ENCODE peak calls at places on chromosomes 3 and 15, in six cellular contexts. Y is ovary, W is fibroblast of lung, J is BJ, B is astrocyte of the spinal cord, P is WERI-Rb-1. F is an unnamed sample.

GRCh38 chr15:92429378-92430066 is 35.8 kb downstream of the ST8SIA2 start:
- DNase-seq in Y (no peak), W (peak; percentile 71), J (no peak), B (peak; percentile 85), P (peak; percentile 67), F (peak; percentile 27)

GRCh38 chr3:155178810-155179424 is 98.8 kb downstream of the MME start:
- DNase-seq in Y (no peak), W (no peak), J (no peak), B (no peak), P (no peak), F (no peak)

GRCh38 chr3:132637590-132637989 is 22.0 kb downstream of the ACAD11 start:
- DNase-seq in Y (no peak), W (peak; percentile 39), J (no peak), B (peak; percentile 25), P (no peak), F (no peak)

GRCh38 chr3:102354818-102355515 is 79.8 kb upstream of the ZPLD1 start:
- DNase-seq in Y (no peak), W (peak; percentile 74), J (no peak), B (peak; percentile 74), P (no peak), F (no peak)

GRCh38 chr3:171173732-171174131 is 147.2 kb upstream of the SLC2A2 start:
- DNase-seq in Y (no peak), W (peak; percentile 23), J (no peak), B (no peak), P (no peak), F (no peak)

GRCh38 chr3:14358426-14359211 is 43.8 kb upstream of the SLC6A6 start:
- DNase-seq in Y (peak; percentile 86), W (peak; percentile 64), J (peak; percentile 69), B (peak; percentile 42), P (no peak), F (peak; percentile 74)

GRCh38 chr3:27596334-27596841 is 112.2 kb upstream of the SLC4A7 start:
- DNase-seq in Y (no peak), W (peak; percentile 38), J (peak; percentile 34), B (peak; percentile 82), P (no peak), F (peak; percentile 61)

GRCh38 chr3:177776656-177777055 is 579.4 kb upstream of the TBL1XR1 start:
- DNase-seq in Y (no peak), W (peak; percentile 70), J (no peak), B (peak; percentile 92), P (no peak), F (no peak)

GRCh38 chr15:64149424-64150235 is 1.9 kb upstream of the SNX22 start:
- DNase-seq in Y (no peak), W (no peak), J (no peak), B (no peak), P (peak; percentile 43), F (no peak)

GRCh38 chr3:115146032-115146417 is 1.1 kb downstream of the ZBTB20 start:
- DNase-seq in Y (no peak), W (peak; percentile 78), J (peak; percentile 36), B (peak; percentile 77), P (peak; percentile 67), F (peak; percentile 32)

GRCh38 chr3:42056840-42057239 is 34.3 kb upstream of the TRAK1 start:
- DNase-seq in Y (no peak), W (no peak), J (no peak), B (no peak), P (no peak), F (no peak)

GRCh38 chr3:126389112-126389791 is 5.5 kb upstream of the CFAP100 start:
- DNase-seq in Y (peak; percentile 92), W (peak; percentile 90), J (peak; percentile 19), B (peak; percentile 78), P (peak; percentile 56), F (peak; percentile 55)

GRCh38 chr3:65439641-65440040 is 599.1 kb downstream of the MAGI1 start:
- DNase-seq in Y (peak; percentile 60), W (peak; percentile 76), J (no peak), B (peak; percentile 64), P (peak; percentile 68), F (peak; percentile 47)

GRCh38 chr3:46889381-46890110 is 12.0 kb downstream of the PTH1R start:
- DNase-seq in Y (no peak), W (no peak), J (no peak), B (no peak), P (peak; percentile 63), F (no peak)

GRCh38 chr3:48465531-48466378 is 19.2 kb downstream of the ATRIP start:
- DNase-seq in Y (peak; percentile 94), W (peak; percentile 100), J (peak; percentile 99), B (peak; percentile 100), P (peak; percentile 98), F (peak; percentile 100)

GRCh38 chr3:71684752-71685151 is 40.5 kb downstream of the EIF4E3 start:
- DNase-seq in Y (peak; percentile 48), W (peak; percentile 88), J (peak; percentile 63), B (peak; percentile 78), P (no peak), F (peak; percentile 82)

GRCh38 chr3:71680588-71680987 is 44.6 kb downstream of the EIF4E3 start:
- DNase-seq in Y (no peak), W (peak; percentile 80), J (peak; percentile 37), B (peak; percentile 54), P (no peak), F (no peak)

GRCh38 chr3:71684046-71684730 is 41.0 kb downstream of the EIF4E3 start:
- DNase-seq in Y (no peak), W (no peak), J (no peak), B (no peak), P (no peak), F (no peak)

GRCh38 chr3:71685686-71686085 is 39.5 kb downstream of the EIF4E3 start:
- DNase-seq in Y (no peak), W (no peak), J (no peak), B (no peak), P (no peak), F (no peak)

GRCh38 chr3:71681224-71681668 is 44.0 kb downstream of the EIF4E3 start:
- DNase-seq in Y (peak; percentile 77), W (peak; percentile 85), J (peak; percentile 26), B (peak; percentile 74), P (peak; percentile 56), F (no peak)
- TF ChIP-seq CTCF in Y (peak; percentile 63), W (peak; percentile 92), J (peak; percentile 83), B (peak; percentile 93), P (peak; percentile 83), F (peak; percentile 84)

DNA sequence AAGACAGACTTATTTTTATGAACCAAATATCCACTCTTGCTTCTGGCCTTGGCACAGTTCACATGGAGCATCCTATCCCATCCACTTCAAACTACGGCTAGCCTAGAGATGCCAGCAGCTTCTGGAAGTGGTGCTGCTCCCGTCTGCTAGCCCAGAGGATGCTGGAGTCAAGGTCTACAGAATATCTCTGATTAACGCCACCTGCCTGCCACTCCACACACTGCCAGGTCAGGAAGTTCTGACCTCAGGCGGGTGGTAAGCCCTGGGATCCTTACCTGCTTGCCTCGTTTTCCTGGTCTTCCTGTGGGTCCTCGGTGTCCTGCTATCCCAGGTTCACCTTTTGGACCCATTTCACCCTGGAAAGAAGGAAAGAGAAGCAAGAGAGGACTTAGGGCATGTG is 42.9 kb downstream of the EAF1 start:
- DNase-seq in Y (no peak), W (no peak), J (no peak), B (no peak), P (no peak), F (no peak)
- TF ChIP-seq CTCF in Y (no peak), W (no peak), J (no peak), B (no peak), P (peak; percentile 16), F (no peak)

DNA sequence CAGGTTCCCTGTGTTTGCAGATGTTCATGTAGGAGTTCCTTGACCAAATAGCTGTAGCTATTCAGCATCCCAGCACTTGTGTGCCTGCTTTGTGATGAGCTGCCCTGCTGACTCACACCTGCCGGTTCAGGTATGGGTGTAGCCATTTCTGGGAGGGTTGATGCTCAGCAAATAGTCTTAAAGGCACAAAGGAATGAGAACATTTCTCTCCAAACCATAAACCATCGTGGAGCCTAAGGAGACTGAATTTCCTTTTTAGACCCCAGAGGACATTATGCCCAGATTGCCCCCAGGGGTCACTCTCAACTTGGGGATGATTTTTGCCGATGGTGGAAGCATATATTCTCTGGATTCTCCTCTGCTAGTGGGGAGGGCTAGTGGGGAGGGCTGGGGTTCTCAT is 80.6 kb downstream of the ADAMTSL3 start:
- DNase-seq in Y (no peak), W (peak; percentile 12), J (no peak), B (no peak), P (peak; percentile 37), F (no peak)
- TF ChIP-seq CTCF in Y (no peak), W (peak; percentile 52), J (no peak), B (no peak), P (peak; percentile 57), F (peak; percentile 52)

GRCh38 chr15:55168350-55168974 is 28.3 kb downstream of the RSL24D1 start:
- DNase-seq in Y (peak; percentile 56), W (peak; percentile 71), J (no peak), B (peak; percentile 52), P (peak; percentile 82), F (peak; percentile 18)
- TF ChIP-seq CTCF in Y (no peak), W (peak; percentile 93), J (peak; percentile 85), B (peak; percentile 92), P (peak; percentile 79), F (peak; percentile 85)

GRCh38 chr15:65286704-65287514 is at the start of gene PARP16:
- DNase-seq in Y (peak; percentile 95), W (peak; percentile 74), J (no peak), B (peak; percentile 76), P (peak; percentile 97), F (no peak)
- TF ChIP-seq CTCF in Y (peak; percentile 60), W (peak; percentile 22), J (peak; percentile 21), B (peak; percentile 33), P (peak; percentile 34), F (peak; percentile 25)

DNA sequence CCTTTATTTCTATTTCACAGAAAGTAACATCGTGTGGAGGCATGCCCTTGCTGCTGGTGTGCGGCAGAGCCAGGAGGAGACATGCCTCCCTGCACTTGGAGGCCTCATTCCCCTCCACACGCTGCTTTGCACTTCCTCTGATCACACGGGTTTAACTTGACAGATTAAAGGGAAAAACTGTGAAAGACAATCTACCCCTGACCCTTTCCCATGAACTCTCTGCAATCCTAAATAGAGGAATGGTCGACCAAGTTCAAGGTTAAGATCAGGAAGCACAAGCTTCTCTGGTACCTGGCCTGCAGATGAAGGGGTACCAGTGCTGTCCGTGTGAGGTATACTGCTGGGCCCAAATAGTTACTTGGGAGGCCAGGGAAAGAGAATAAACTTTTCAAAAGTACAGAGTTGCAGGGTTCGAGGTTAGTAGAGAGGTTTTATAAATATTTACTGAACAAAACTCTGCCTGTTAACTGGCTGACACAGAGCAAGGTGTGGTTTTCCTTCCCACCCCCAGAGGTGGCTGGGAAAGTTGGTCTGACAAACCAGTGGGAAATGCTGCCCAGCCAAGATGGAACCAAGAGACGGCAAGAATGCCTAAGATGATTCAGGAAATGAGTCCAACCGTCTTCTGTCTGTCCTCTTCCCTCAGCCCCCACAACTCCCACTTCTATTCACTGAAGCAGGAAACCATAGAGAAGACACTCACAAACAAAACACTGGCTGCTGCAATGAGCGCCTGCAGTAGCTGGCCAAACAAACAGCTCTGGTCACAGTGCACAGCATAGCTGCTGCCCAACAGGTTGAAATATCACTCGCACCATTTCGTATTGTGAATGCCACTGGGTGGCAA is 79.6 kb downstream of the IGF2BP2 start:
- DNase-seq in Y (no peak), W (peak; percentile 51), J (peak; percentile 85), B (peak; percentile 92), P (no peak), F (no peak)
- TF ChIP-seq CTCF in Y (no peak), W (no peak), J (no peak), B (no peak), P (no peak), F (no peak)